ENCODE peak calls at places on chromosome 20, in nine cellular contexts. U, E, P, K, L, A, N, M and I are unnamed samples.

GRCh38 chr20:41631826-41632225 is 13.6 kb upstream of the CHD6 start:
- DNase-seq in U (no peak), E (no peak), P (no peak), K (no peak), L (no peak), A (no peak), N (peak; percentile 98), M (no peak), I (no peak)

GRCh38 chr20:7272512-7272911 is 505.0 kb downstream of the BMP2 start:
- DNase-seq in U (no peak), E (no peak), P (peak; percentile 28), K (no peak), L (no peak), A (no peak), N (no peak), M (no peak), I (no peak)

GRCh38 chr20:19990911-19991707 is 26.1 kb upstream of the NAA20 start:
- DNase-seq in U (no peak), E (no peak), P (no peak), K (no peak), L (no peak), A (no peak), N (no peak), M (no peak), I (no peak)

GRCh38 chr20:58447733-58448391 is 58.8 kb downstream of the VAPB start:
- DNase-seq in U (no peak), E (no peak), P (peak; percentile 5), K (no peak), L (peak; percentile 27), A (no peak), N (peak; percentile 66), M (peak; percentile 71), I (no peak)

GRCh38 chr20:8291873-8292272 is 159.8 kb downstream of the PLCB1 start:
- DNase-seq in U (no peak), E (no peak), P (no peak), K (no peak), L (no peak), A (no peak), N (peak; percentile 93), M (no peak), I (no peak)

GRCh38 chr20:62063981-62064787 is 1.5 kb downstream of the TAF4 start:
- DNase-seq in U (no peak), E (peak; percentile 73), P (no peak), K (no peak), L (no peak), A (no peak), N (peak; percentile 22), M (peak; percentile 50), I (no peak)

GRCh38 chr20:9444921-9445320 is 69.5 kb upstream of the LAMP5 start:
- DNase-seq in U (no peak), E (no peak), P (no peak), K (no peak), L (no peak), A (no peak), N (no peak), M (no peak), I (no peak)

GRCh38 chr20:31475032-31475431 is at the start of the genes DEFB124 and REM1:
- DNase-seq in U (no peak), E (peak; percentile 79), P (no peak), K (no peak), L (no peak), A (no peak), N (no peak), M (peak; percentile 75), I (no peak)

GRCh38 chr20:62685781-62686555 is 22.7 kb upstream of the NTSR1 start:
- DNase-seq in U (no peak), E (peak; percentile 64), P (peak; percentile 91), K (no peak), L (no peak), A (no peak), N (no peak), M (peak; percentile 60), I (no peak)

GRCh38 chr20:17648782-17649730 is 33.0 kb downstream of the RRBP1 start:
- DNase-seq in U (no peak), E (no peak), P (peak; percentile 44), K (no peak), L (peak; percentile 25), A (no peak), N (no peak), M (no peak), I (no peak)